ENCODE peak calls at places on chromosomes 1 and 21, in nine cellular contexts. T is stimulated activated CD4-positive, alpha-beta T cell treated with anti-CD3 and anti-CD28 coated beads, Interleukin-15, amount 100 ng/mL, for 24 hours; H is HTR-8/SVneo; B is epithelial cell of esophagus; I is tibial artery; Z is GM19239; S is activated T-helper 1 cell treated with anti-CD3 and anti-CD28 coated beads, Interleukin-2, amount 50 U/mL, for 16 hours; L is dorsolateral prefrontal cortex; Q is nephron progenitor cell. J is an unnamed sample.

GRCh38 chr1:7435276-7436055 is 335.6 kb upstream of the VAMP3 start:
- DNase-seq in T (no peak), H (no peak), B (peak), I (no peak), Z (no peak), S (no peak), L (no peak), Q (no peak), J (no peak)

GRCh38 chr1:155479205-155479604 is 83.4 kb downstream of the ASH1L start:
- DNase-seq in T (no peak), H (no peak), B (peak), I (no peak), Z (no peak), S (no peak), L (no peak), Q (no peak), J (no peak)

GRCh38 chr1:234725177-234726132 is 115.5 kb upstream of the IRF2BP2 start:
- DNase-seq in T (peak), H (no peak), B (peak), I (no peak), Z (no peak), S (no peak), L (peak), Q (no peak), J (peak)

GRCh38 chr1:152497273-152497672 is 13.3 kb upstream of the LCE5A start:
- DNase-seq in T (no peak), H (no peak), B (peak), I (no peak), Z (no peak), S (no peak), L (no peak), Q (no peak), J (no peak)

GRCh38 chr1:212638419-212639151 is 30.0 kb downstream of the ATF3 start:
- DNase-seq in T (no peak), H (no peak), B (no peak), I (no peak), Z (no peak), S (no peak), L (no peak), Q (no peak), J (peak)

GRCh38 chr21:31158789-31159581 is 120.7 kb upstream of the KRTAP19-8 start:
- DNase-seq in T (no peak), H (no peak), B (no peak), I (no peak), Z (no peak), S (no peak), L (no peak), Q (no peak), J (no peak)

GRCh38 chr1:175250027-175250426 is 57.5 kb upstream of the KIAA0040 start:
- DNase-seq in T (no peak), H (no peak), B (peak), I (no peak), Z (no peak), S (no peak), L (no peak), Q (no peak), J (no peak)

GRCh38 chr1:39973503-39974135 is 18.7 kb downstream of the MFSD2A start:
- DNase-seq in T (peak), H (peak), B (peak), I (peak), Z (peak), S (peak), L (peak), Q (peak), J (peak)

GRCh38 chr1:205977348-205978014 is 25.7 kb downstream of the RAB7B start:
- DNase-seq in T (peak), H (peak), B (peak), I (no peak), Z (peak), S (peak), L (peak), Q (peak), J (peak)

GRCh38 chr1:186302378-186302920 is 72.6 kb downstream of the TPR start:
- DNase-seq in T (no peak), H (no peak), B (peak), I (no peak), Z (no peak), S (no peak), L (no peak), Q (no peak), J (no peak)

GRCh38 chr1:76379506-76379905 is 305.0 kb downstream of the ST6GALNAC3 start:
- DNase-seq in T (no peak), H (no peak), B (no peak), I (no peak), Z (no peak), S (no peak), L (no peak), Q (no peak), J (no peak)

GRCh38 chr1:114719424-114719787 is 2.8 kb upstream of the NRAS start:
- DNase-seq in T (no peak), H (no peak), B (peak), I (no peak), Z (no peak), S (no peak), L (no peak), Q (no peak), J (no peak)

GRCh38 chr1:58283380-58284338 is 262.9 kb downstream of the OMA1 start:
- DNase-seq in T (no peak), H (no peak), B (peak), I (no peak), Z (no peak), S (no peak), L (no peak), Q (no peak), J (no peak)

GRCh38 chr1:88983791-88984552 is 8.5 kb downstream of the KYAT3 start:
- DNase-seq in T (peak), H (peak), B (peak), I (no peak), Z (no peak), S (no peak), L (no peak), Q (no peak), J (no peak)

GRCh38 chr1:55005351-55006140 is 6.8 kb downstream of the BSND start:
- DNase-seq in T (peak), H (no peak), B (no peak), I (no peak), Z (no peak), S (no peak), L (no peak), Q (no peak), J (no peak)

GRCh38 chr1:903305-903704 is 20.4 kb upstream of the SAMD11 start:
- DNase-seq in T (no peak), H (no peak), B (no peak), I (no peak), Z (no peak), S (no peak), L (no peak), Q (no peak), J (no peak)

GRCh38 chr1:202710070-202711025 is at the start of gene SYT2:
- DNase-seq in T (peak), H (peak), B (peak), I (no peak), Z (no peak), S (no peak), L (no peak), Q (peak), J (no peak)

GRCh38 chr1:75765697-75766355 is 20.2 kb upstream of the RABGGTB start:
- DNase-seq in T (no peak), H (peak), B (peak), I (no peak), Z (no peak), S (no peak), L (no peak), Q (no peak), J (no peak)

J was measured in anterior cingulate cortex.